ENCODE peak calls at places on chromosome 4, in four cellular contexts. One of them, this sample, is unnamed.

GRCh38 chr4:139921551-139922184 is 232.3 kb downstream of the MAML3 start:
- DNase-seq in fibroblast of mammary gland: no peak
- DNase-seq in OCI-LY7: no peak
- DNase-seq in GM10248: no peak
- DNase-seq in this sample: no peak

GRCh38 chr4:48831532-48832015 is 686 bp downstream of the OCIAD1 start:
- DNase-seq in fibroblast of mammary gland: peak
- DNase-seq in OCI-LY7: peak
- DNase-seq in GM10248: no peak
- DNase-seq in this sample: peak

GRCh38 chr4:98421106-98421505 is 159.9 kb downstream of the RAP1GDS1 start:
- DNase-seq in fibroblast of mammary gland: no peak
- DNase-seq in OCI-LY7: no peak
- DNase-seq in GM10248: no peak
- DNase-seq in this sample: no peak

GRCh38 chr4:48979897-48980579 is 6.0 kb upstream of the CWH43 start:
- DNase-seq in fibroblast of mammary gland: peak
- DNase-seq in OCI-LY7: no peak
- DNase-seq in GM10248: no peak
- DNase-seq in this sample: no peak

GRCh38 chr4:26028793-26029511 is 114.9 kb downstream of the SMIM20 start:
- DNase-seq in fibroblast of mammary gland: peak
- DNase-seq in OCI-LY7: no peak
- DNase-seq in GM10248: peak
- DNase-seq in this sample: no peak

GRCh38 chr4:165481458-165481857 is 102.7 kb downstream of the CPE start:
- DNase-seq in fibroblast of mammary gland: no peak
- DNase-seq in OCI-LY7: no peak
- DNase-seq in GM10248: no peak
- DNase-seq in this sample: no peak

GRCh38 chr4:6416518-6417286 is 55.7 kb downstream of the PPP2R2C start:
- DNase-seq in fibroblast of mammary gland: no peak
- DNase-seq in OCI-LY7: no peak
- DNase-seq in GM10248: no peak
- DNase-seq in this sample: no peak

GRCh38 chr4:102501635-102502382 is 650 bp downstream of the NFKB1 start:
- DNase-seq in fibroblast of mammary gland: peak
- DNase-seq in OCI-LY7: peak
- DNase-seq in GM10248: peak
- DNase-seq in this sample: peak

GRCh38 chr4:8649631-8650261 is 57.2 kb downstream of the CPZ start:
- DNase-seq in fibroblast of mammary gland: no peak
- DNase-seq in OCI-LY7: no peak
- DNase-seq in GM10248: no peak
- DNase-seq in this sample: no peak

GRCh38 chr4:15005474-15006115 is 3.3 kb downstream of the CPEB2 start:
- DNase-seq in fibroblast of mammary gland: no peak
- DNase-seq in OCI-LY7: no peak
- DNase-seq in GM10248: no peak
- DNase-seq in this sample: no peak

GRCh38 chr4:73620115-73620792 is at the start of gene RASSF6:
- DNase-seq in fibroblast of mammary gland: no peak
- DNase-seq in OCI-LY7: peak
- DNase-seq in GM10248: peak
- DNase-seq in this sample: no peak

GRCh38 chr4:89447543-89447942 is 139.9 kb upstream of the GPRIN3 start:
- DNase-seq in fibroblast of mammary gland: no peak
- DNase-seq in OCI-LY7: no peak
- DNase-seq in GM10248: no peak
- DNase-seq in this sample: no peak

GRCh38 chr4:80017125-80017854 is 55.7 kb downstream of the ANTXR2 start:
- DNase-seq in fibroblast of mammary gland: peak
- DNase-seq in OCI-LY7: no peak
- DNase-seq in GM10248: no peak
- DNase-seq in this sample: no peak

GRCh38 chr4:173494013-173494970 is 35.7 kb downstream of the HAND2 start:
- DNase-seq in fibroblast of mammary gland: peak
- DNase-seq in OCI-LY7: peak
- DNase-seq in GM10248: peak
- DNase-seq in this sample: peak

GRCh38 chr4:184416913-184417734 is 57.2 kb downstream of the IRF2 start:
- DNase-seq in fibroblast of mammary gland: peak
- DNase-seq in OCI-LY7: peak
- DNase-seq in GM10248: peak
- DNase-seq in this sample: peak

GRCh38 chr4:168475745-168476144 is 4.5 kb downstream of the DDX60L start:
- DNase-seq in fibroblast of mammary gland: peak
- DNase-seq in OCI-LY7: no peak
- DNase-seq in GM10248: no peak
- DNase-seq in this sample: no peak

GRCh38 chr4:42309571-42310260 is 87.6 kb upstream of the SHISA3 start:
- DNase-seq in fibroblast of mammary gland: no peak
- DNase-seq in OCI-LY7: no peak
- DNase-seq in GM10248: no peak
- DNase-seq in this sample: no peak

GRCh38 chr4:173074501-173074946 is 94.1 kb upstream of the GALNT7 start:
- DNase-seq in fibroblast of mammary gland: peak
- DNase-seq in OCI-LY7: no peak
- DNase-seq in GM10248: no peak
- DNase-seq in this sample: no peak

GRCh38 chr4:17494258-17494657 is 17.6 kb downstream of the QDPR start:
- DNase-seq in fibroblast of mammary gland: peak
- DNase-seq in OCI-LY7: no peak
- DNase-seq in GM10248: no peak
- DNase-seq in this sample: no peak

GRCh38 chr4:159042097-159042605 is 60.7 kb upstream of the RAPGEF2 start:
- DNase-seq in fibroblast of mammary gland: no peak
- DNase-seq in OCI-LY7: no peak
- DNase-seq in GM10248: no peak
- DNase-seq in this sample: no peak

GRCh38 chr4:108540536-108540935 is 79.8 kb upstream of the RPL34 start:
- DNase-seq in fibroblast of mammary gland: no peak
- DNase-seq in OCI-LY7: no peak
- DNase-seq in GM10248: no peak
- DNase-seq in this sample: no peak

GRCh38 chr4:168781341-168781740 is 228.7 kb downstream of the CBR4 start:
- DNase-seq in fibroblast of mammary gland: no peak
- DNase-seq in OCI-LY7: no peak
- DNase-seq in GM10248: no peak
- DNase-seq in this sample: no peak

GRCh38 chr4:121696140-121696640 is 590 bp downstream of the ANXA5 start:
- DNase-seq in fibroblast of mammary gland: peak
- DNase-seq in OCI-LY7: peak
- DNase-seq in GM10248: peak
- DNase-seq in this sample: no peak

GRCh38 chr4:116585240-116585639 is 500.1 kb downstream of the TRAM1L1 start:
- DNase-seq in fibroblast of mammary gland: no peak
- DNase-seq in OCI-LY7: no peak
- DNase-seq in GM10248: no peak
- DNase-seq in this sample: no peak

GRCh38 chr4:142778430-142778829 is 67.7 kb downstream of the INPP4B start:
- DNase-seq in fibroblast of mammary gland: peak
- DNase-seq in OCI-LY7: no peak
- DNase-seq in GM10248: no peak
- DNase-seq in this sample: no peak

GRCh38 chr4:78534286-78534955 is 17.1 kb upstream of the ANXA3 start:
- DNase-seq in fibroblast of mammary gland: no peak
- DNase-seq in OCI-LY7: no peak
- DNase-seq in GM10248: no peak
- DNase-seq in this sample: no peak

This sample was measured in GM12878.